ENCODE peak calls at places on chromosome 6, in eight cellular contexts. H, V, J, C, W, P, T and X are unnamed samples.

GRCh38 chr6:169141706-169142705 is 111.6 kb downstream of the THBS2 start:
- DNase-seq in H (no peak), V (no peak), J (no peak), C (peak), W (no peak), P (peak), T (no peak), X (no peak)

GRCh38 chr6:43830775-43831174 is 60.8 kb downstream of the VEGFA start:
- DNase-seq in H (no peak), V (no peak), J (no peak), C (no peak), W (no peak), P (no peak), T (no peak), X (no peak)

GRCh38 chr6:75546401-75546800 is 52.8 kb upstream of the FILIP1 start:
- DNase-seq in H (peak), V (no peak), J (no peak), C (peak), W (no peak), P (no peak), T (no peak), X (no peak)

GRCh38 chr6:127402890-127403617 is 56.1 kb downstream of the KIAA0408 start:
- DNase-seq in H (no peak), V (no peak), J (no peak), C (no peak), W (no peak), P (no peak), T (no peak), X (no peak)

GRCh38 chr6:47633141-47633540 is 65.2 kb upstream of the ADGRF4 start:
- DNase-seq in H (no peak), V (no peak), J (no peak), C (no peak), W (peak), P (no peak), T (no peak), X (no peak)

GRCh38 chr6:7787137-7787575 is 61.3 kb downstream of the BMP6 start:
- DNase-seq in H (no peak), V (no peak), J (peak), C (peak), W (no peak), P (peak), T (no peak), X (no peak)

GRCh38 chr6:156109713-156110112 is 654.1 kb upstream of the NOX3 start:
- DNase-seq in H (no peak), V (no peak), J (no peak), C (peak), W (no peak), P (no peak), T (no peak), X (no peak)

GRCh38 chr6:74912234-74912633 is 293.6 kb downstream of the COL12A1 start:
- DNase-seq in H (no peak), V (no peak), J (no peak), C (peak), W (peak), P (no peak), T (no peak), X (no peak)

GRCh38 chr6:151012321-151013294 is 147.1 kb downstream of the MTHFD1L start:
- DNase-seq in H (no peak), V (no peak), J (peak), C (peak), W (no peak), P (no peak), T (no peak), X (no peak)

DNA sequence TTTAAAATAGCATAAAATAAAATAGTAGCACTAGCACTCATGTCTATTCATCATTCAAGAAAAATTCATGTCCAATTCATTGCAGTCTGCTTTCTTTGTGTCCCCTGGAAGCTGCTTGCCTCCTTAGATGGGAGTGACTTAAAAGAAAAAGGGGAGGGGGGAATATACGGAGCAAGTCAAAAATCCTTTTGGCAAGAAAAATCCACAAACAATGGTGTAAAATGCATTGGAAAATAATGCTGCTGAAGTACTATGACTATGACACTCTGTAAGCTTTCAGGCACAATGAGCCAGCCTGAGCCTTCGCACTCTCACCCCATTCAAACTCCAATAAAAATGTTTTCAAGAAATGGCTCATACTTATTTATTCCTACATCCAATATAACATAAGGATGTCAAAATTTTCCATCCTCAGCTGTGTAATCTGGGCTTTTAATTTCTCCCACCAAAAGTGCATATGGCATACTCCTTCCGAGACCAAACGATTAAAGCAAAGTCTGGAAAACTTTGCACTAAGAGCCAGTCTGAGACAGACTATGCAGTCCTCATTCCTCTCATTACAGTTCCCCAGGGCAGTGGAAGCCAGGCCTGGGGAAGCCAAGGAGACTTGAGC is 798 bp downstream of the NEDD9 start:
- DNase-seq in H (peak), V (no peak), J (no peak), C (no peak), W (no peak), P (no peak), T (no peak), X (no peak)
- H3K4me3 ChIP-seq in H (peak), V (peak), J (peak), C (peak), W (peak), P (no peak), T (peak), X (peak)

DNA sequence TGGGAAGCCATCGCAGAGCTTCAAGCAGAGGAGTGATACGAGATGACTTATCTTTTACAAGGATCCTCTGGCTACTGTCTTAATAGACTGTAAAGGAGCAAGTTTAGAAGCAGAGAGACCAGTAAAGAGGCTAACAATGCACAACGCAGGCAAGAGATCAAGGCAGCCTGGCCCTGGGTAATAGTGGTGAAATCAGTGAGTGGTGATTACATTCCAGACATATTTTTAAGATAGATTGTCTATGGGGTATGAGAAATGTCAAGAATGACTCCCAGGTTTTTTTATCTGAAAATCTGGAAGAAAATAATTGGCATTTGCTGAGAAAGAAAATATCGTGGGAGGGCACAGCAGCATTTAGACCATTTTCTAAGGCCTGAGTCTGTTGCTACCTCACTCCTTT is 213.6 kb upstream of the HTR1E start:
- DNase-seq in H (no peak), V (no peak), J (no peak), C (no peak), W (no peak), P (no peak), T (no peak), X (no peak)
- H3K27ac ChIP-seq in H (peak), V (no peak), J (no peak), C (no peak), W (no peak), P (no peak), T (no peak), X (no peak)

DNA sequence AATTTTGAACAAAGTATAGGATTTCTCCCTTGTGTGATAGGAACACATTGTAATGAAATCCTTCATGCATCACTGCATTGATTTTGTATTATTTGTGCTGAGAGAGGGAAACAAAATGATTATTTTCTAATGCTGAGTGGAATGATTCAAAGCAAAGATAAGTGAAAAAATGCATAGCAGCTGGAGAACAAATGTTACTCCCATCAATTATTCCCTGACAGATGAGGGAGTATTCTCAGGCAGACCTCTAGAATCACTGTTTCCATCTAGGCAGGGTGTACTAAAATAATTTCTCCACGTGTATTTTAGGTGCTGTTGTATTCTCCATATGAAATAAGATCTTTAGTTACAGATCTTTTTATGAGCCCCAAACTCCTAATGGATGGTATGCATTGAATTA is 39.4 kb downstream of the RNF217 start:
- DNase-seq in H (no peak), V (no peak), J (no peak), C (no peak), W (no peak), P (no peak), T (no peak), X (no peak)
- H3K4me3 ChIP-seq in H (no peak), V (no peak), J (no peak), C (no peak), W (no peak), P (no peak), T (no peak), X (no peak)

DNA sequence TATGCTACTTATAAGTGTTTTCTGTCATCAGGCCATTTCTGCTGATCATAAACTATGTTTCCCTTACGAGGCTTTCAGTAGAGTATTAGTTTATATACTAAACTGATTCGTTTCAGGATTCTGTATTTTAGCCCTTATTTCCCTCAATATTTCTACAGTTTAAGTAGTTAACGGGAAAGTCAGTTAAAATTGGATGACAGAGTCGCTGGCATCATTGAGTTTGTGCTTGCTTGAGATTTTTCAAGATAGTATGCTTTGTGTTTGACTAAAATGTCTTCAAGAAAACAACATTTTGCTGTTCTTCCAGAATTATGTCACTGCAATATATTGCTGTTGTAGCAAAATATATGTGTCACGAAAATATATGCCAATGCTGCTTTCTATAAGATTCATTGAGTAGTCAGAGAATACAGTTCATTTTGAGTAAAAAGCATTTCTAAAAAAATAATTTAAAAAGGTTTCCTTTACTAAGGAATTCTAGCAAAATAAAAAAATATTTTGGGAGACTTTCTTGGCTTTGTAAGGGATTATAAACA is 51.4 kb downstream of the NCOA7 start:
- DNase-seq in H (no peak), V (no peak), J (no peak), C (no peak), W (no peak), P (no peak), T (no peak), X (no peak)
- H3K27ac ChIP-seq in H (no peak), V (no peak), J (no peak), C (no peak), W (no peak), P (no peak), T (no peak), X (no peak)

GRCh38 chr6:138454976-138455706 is 44.2 kb downstream of the NHSL1 start:
- DNase-seq in H (peak), V (peak), J (no peak), C (no peak), W (no peak), P (no peak), T (no peak), X (peak)
- H3K4me3 ChIP-seq in H (no peak), V (peak), J (no peak), C (no peak), W (no peak), P (no peak), T (peak), X (peak)

DNA sequence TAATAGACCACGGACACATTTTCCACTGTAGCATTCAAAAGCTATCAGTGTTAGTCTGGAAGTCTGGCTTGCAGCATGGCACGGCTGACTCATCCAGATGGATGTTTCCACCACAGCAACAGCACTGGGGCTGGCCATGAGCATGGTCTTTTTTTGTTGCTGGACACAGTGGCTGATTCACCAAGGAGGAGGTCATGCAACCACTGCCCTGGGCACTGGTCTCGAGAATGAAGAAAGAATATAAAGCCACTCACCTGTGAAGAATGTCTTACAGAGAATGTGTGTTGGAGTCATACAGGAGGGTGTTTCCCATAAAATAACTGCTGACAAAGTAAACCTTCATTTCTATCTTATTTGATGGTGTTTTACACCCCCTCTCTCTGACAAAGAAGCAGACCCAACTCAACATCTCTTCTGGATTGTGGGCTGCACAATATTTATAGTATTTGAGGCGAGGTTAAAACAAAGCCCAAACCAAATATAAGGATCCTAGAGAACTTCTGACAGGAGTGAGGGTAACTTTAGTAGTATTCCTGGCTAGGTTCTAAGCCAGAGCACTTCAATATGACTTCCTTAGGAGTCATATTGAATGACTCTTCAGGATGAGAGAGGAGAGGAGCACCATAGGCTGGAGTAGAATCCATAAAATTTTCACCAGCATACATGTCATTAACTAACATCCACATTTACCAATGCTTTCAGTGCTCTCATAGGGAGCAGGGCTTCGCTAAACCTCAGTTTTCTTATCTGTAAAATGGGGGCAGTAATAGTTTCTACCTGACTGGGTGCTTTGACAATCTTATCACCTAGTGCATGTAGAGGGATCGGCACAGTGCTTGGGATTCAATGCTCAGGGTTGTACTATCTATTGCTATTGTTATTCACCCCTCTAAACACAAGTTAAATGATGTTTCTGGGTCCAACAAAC is 121.4 kb downstream of the KIF13A start:
- DNase-seq in H (peak), V (no peak), J (peak), C (peak), W (no peak), P (peak), T (no peak), X (no peak)
- H3K27ac ChIP-seq in H (peak), V (no peak), J (peak), C (no peak), W (no peak), P (no peak), T (peak), X (no peak)

GRCh38 chr6:163460307-163460782 is 45.8 kb downstream of the QKI start:
- DNase-seq in H (peak), V (no peak), J (peak), C (peak), W (peak), P (no peak), T (no peak), X (no peak)

GRCh38 chr6:163457637-163458561 is 43.4 kb downstream of the QKI start:
- DNase-seq in H (peak), V (no peak), J (peak), C (peak), W (no peak), P (peak), T (no peak), X (no peak)

GRCh38 chr6:163459536-163459935 is 45.0 kb downstream of the QKI start:
- DNase-seq in H (no peak), V (no peak), J (no peak), C (peak), W (no peak), P (no peak), T (no peak), X (no peak)

GRCh38 chr6:163461696-163462095 is 47.2 kb downstream of the QKI start:
- DNase-seq in H (no peak), V (no peak), J (no peak), C (no peak), W (no peak), P (no peak), T (no peak), X (no peak)

DNA sequence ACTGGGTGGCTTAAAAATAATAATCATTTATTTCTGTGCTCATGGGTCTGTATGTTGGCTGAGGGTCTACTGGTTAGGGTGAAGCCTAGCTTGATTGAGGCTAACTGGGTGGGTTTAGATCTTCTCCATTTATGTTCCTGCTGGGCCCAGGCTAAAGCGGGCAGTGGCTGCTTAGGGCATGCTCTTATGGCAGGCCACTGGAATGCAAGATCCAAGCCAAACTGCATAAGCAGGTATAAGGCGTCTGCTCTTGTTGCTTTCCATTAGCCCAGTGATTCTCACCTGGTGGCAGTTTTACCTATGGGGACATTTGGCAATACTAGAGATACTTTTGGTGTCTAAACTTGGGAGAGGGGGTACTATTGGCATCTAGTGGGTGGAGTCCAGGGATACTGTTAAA is 44.5 kb downstream of the QKI start:
- DNase-seq in H (no peak), V (no peak), J (no peak), C (no peak), W (no peak), P (no peak), T (no peak), X (no peak)
- H3K4me3 ChIP-seq in H (no peak), V (no peak), J (no peak), C (no peak), W (no peak), P (no peak), T (no peak), X (no peak)

GRCh38 chr6:89989742-89990141 is 95.5 kb downstream of the GJA10 start:
- DNase-seq in H (no peak), V (no peak), J (peak), C (peak), W (no peak), P (no peak), T (no peak), X (no peak)
- H3K27ac ChIP-seq in H (no peak), V (no peak), J (peak), C (peak), W (no peak), P (no peak), T (peak), X (no peak)

DNA sequence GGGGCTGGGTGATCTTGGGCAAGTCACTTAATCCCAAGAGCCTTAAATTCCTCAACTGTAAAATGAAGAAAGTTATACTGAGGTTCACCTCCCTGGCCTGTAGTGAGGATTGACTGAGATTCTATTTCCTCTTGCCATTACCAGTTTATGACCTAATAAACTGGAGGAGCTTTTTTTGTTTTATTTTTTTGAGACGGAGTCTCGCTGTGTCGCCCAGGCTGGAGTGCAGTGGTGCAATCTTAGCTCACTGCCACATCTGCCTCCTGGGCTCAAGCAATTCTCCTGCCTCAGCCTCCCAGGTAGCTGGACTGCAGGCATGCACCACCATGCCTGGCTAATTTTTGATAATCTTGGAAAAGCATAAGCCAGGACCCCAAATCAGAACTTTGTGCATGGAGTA is 161.4 kb upstream of the SNX9 start:
- DNase-seq in H (no peak), V (no peak), J (no peak), C (no peak), W (no peak), P (no peak), T (no peak), X (no peak)
- H3K4me3 ChIP-seq in H (no peak), V (no peak), J (no peak), C (no peak), W (no peak), P (no peak), T (no peak), X (no peak)